ENCODE peak calls at places on chromosome X, in nine cellular contexts. One of them, this sample, is unnamed. For H3K4me1, the result is how much of the 10 kb centered on the place peaks cover.

GRCh38 chrX:109553862-109554261 is 17.2 kb downstream of the NXT2 start:
- DNase-seq in neural progenitor cell: no peak
- DNase-seq in HCT116: no peak
- DNase-seq in hepatocyte: no peak
- DNase-seq in GM23248: no peak
- DNase-seq in SK-N-SH: no peak
- DNase-seq in PC-3: no peak
- DNase-seq in MM.1S: no peak
- DNase-seq in GM23338: no peak
- DNase-seq in this sample: peak

GRCh38 chrX:131729295-131729694 is 185.4 kb downstream of the OR13H1 start:
- DNase-seq in neural progenitor cell: no peak
- DNase-seq in HCT116: no peak
- DNase-seq in hepatocyte: no peak
- DNase-seq in GM23248: no peak
- DNase-seq in SK-N-SH: peak
- DNase-seq in PC-3: no peak
- DNase-seq in MM.1S: peak
- DNase-seq in GM23338: no peak
- DNase-seq in this sample: no peak

GRCh38 chrX:109384569-109385174 is 97.2 kb downstream of the GUCY2F start:
- DNase-seq in neural progenitor cell: peak
- DNase-seq in HCT116: no peak
- DNase-seq in hepatocyte: peak
- DNase-seq in GM23248: peak
- DNase-seq in SK-N-SH: no peak
- DNase-seq in PC-3: peak
- DNase-seq in MM.1S: peak
- DNase-seq in GM23338: peak
- DNase-seq in this sample: peak

GRCh38 chrX:110168585-110168984 is 149.3 kb downstream of the AMMECR1 start:
- DNase-seq in neural progenitor cell: no peak
- DNase-seq in HCT116: no peak
- DNase-seq in hepatocyte: no peak
- DNase-seq in GM23248: peak
- DNase-seq in SK-N-SH: no peak
- DNase-seq in PC-3: no peak
- DNase-seq in MM.1S: no peak
- DNase-seq in GM23338: no peak
- DNase-seq in this sample: no peak

GRCh38 chrX:68658530-68658929 is 11.1 kb downstream of the STARD8 start:
- DNase-seq in neural progenitor cell: peak
- DNase-seq in HCT116: no peak
- DNase-seq in hepatocyte: no peak
- DNase-seq in GM23248: no peak
- DNase-seq in SK-N-SH: no peak
- DNase-seq in PC-3: no peak
- DNase-seq in MM.1S: no peak
- DNase-seq in GM23338: no peak
- DNase-seq in this sample: no peak

GRCh38 chrX:23373129-23373804 is 38.6 kb downstream of the PTCHD1 start:
- DNase-seq in neural progenitor cell: no peak
- DNase-seq in HCT116: no peak
- DNase-seq in hepatocyte: no peak
- DNase-seq in GM23248: peak
- DNase-seq in SK-N-SH: no peak
- DNase-seq in PC-3: peak
- DNase-seq in MM.1S: no peak
- DNase-seq in GM23338: no peak
- DNase-seq in this sample: no peak

GRCh38 chrX:65871671-65872311 is 168.1 kb downstream of the VSIG4 start:
- DNase-seq in neural progenitor cell: peak
- DNase-seq in HCT116: peak
- DNase-seq in hepatocyte: peak
- DNase-seq in GM23248: peak
- DNase-seq in SK-N-SH: no peak
- DNase-seq in PC-3: peak
- DNase-seq in MM.1S: peak
- DNase-seq in GM23338: peak
- DNase-seq in this sample: peak

GRCh38 chrX:130330706-130331105 is 9.0 kb upstream of the SLC25A14 start:
- DNase-seq in neural progenitor cell: peak
- DNase-seq in HCT116: peak
- DNase-seq in hepatocyte: peak
- DNase-seq in GM23248: peak
- DNase-seq in SK-N-SH: peak
- DNase-seq in PC-3: peak
- DNase-seq in MM.1S: peak
- DNase-seq in GM23338: peak
- DNase-seq in this sample: peak

GRCh38 chrX:9943420-9943819 is 23.7 kb upstream of the CLDN34 start:
- DNase-seq in neural progenitor cell: no peak
- DNase-seq in HCT116: no peak
- DNase-seq in hepatocyte: no peak
- DNase-seq in GM23248: no peak
- DNase-seq in SK-N-SH: no peak
- DNase-seq in PC-3: no peak
- DNase-seq in MM.1S: no peak
- DNase-seq in GM23338: no peak
- DNase-seq in this sample: no peak

GRCh38 chrX:9947395-9947794 is 19.8 kb upstream of the CLDN34 start:
- DNase-seq in neural progenitor cell: no peak
- DNase-seq in HCT116: no peak
- DNase-seq in hepatocyte: no peak
- DNase-seq in GM23248: no peak
- DNase-seq in SK-N-SH: no peak
- DNase-seq in PC-3: no peak
- DNase-seq in MM.1S: no peak
- DNase-seq in GM23338: no peak
- DNase-seq in this sample: no peak

GRCh38 chrX:9940397-9940796 is 26.8 kb upstream of the CLDN34 start:
- DNase-seq in neural progenitor cell: no peak
- DNase-seq in HCT116: no peak
- DNase-seq in hepatocyte: no peak
- DNase-seq in GM23248: peak
- DNase-seq in SK-N-SH: no peak
- DNase-seq in PC-3: peak
- DNase-seq in MM.1S: no peak
- DNase-seq in GM23338: no peak
- DNase-seq in this sample: no peak

GRCh38 chrX:9938516-9938915 is 28.6 kb upstream of the CLDN34 start:
- DNase-seq in neural progenitor cell: no peak
- DNase-seq in HCT116: no peak
- DNase-seq in hepatocyte: no peak
- DNase-seq in GM23248: no peak
- DNase-seq in SK-N-SH: no peak
- DNase-seq in PC-3: no peak
- DNase-seq in MM.1S: no peak
- DNase-seq in GM23338: no peak
- DNase-seq in this sample: no peak

GRCh38 chrX:9942086-9942485 is 25.1 kb upstream of the CLDN34 start:
- DNase-seq in neural progenitor cell: no peak
- DNase-seq in HCT116: no peak
- DNase-seq in hepatocyte: no peak
- DNase-seq in GM23248: no peak
- DNase-seq in SK-N-SH: no peak
- DNase-seq in PC-3: no peak
- DNase-seq in MM.1S: peak
- DNase-seq in GM23338: no peak
- DNase-seq in this sample: no peak
- TF ChIP-seq EZH2phosphoT487 in neural progenitor cell: no peak
- TF ChIP-seq EZH2phosphoT487 in HCT116: no peak
- TF ChIP-seq EZH2phosphoT487 in hepatocyte: no peak
- TF ChIP-seq EZH2phosphoT487 in GM23248: no peak
- TF ChIP-seq EZH2phosphoT487 in SK-N-SH: no peak
- TF ChIP-seq EZH2phosphoT487 in PC-3: no peak
- TF ChIP-seq EZH2phosphoT487 in MM.1S: no peak
- TF ChIP-seq EZH2phosphoT487 in GM23338: no peak
- TF ChIP-seq EZH2phosphoT487 in this sample: no peak

GRCh38 chrX:40012039-40012799 is 85.5 kb downstream of the BCOR start:
- DNase-seq in neural progenitor cell: peak
- DNase-seq in HCT116: no peak
- DNase-seq in hepatocyte: peak
- DNase-seq in GM23248: peak
- DNase-seq in SK-N-SH: no peak
- DNase-seq in PC-3: peak
- DNase-seq in MM.1S: no peak
- DNase-seq in GM23338: peak
- DNase-seq in this sample: no peak

GRCh38 chrX:40015693-40016092 is 82.1 kb downstream of the BCOR start:
- DNase-seq in neural progenitor cell: no peak
- DNase-seq in HCT116: no peak
- DNase-seq in hepatocyte: no peak
- DNase-seq in GM23248: no peak
- DNase-seq in SK-N-SH: no peak
- DNase-seq in PC-3: no peak
- DNase-seq in MM.1S: no peak
- DNase-seq in GM23338: peak
- DNase-seq in this sample: no peak

GRCh38 chrX:40018021-40018420 is 79.7 kb downstream of the BCOR start:
- DNase-seq in neural progenitor cell: no peak
- DNase-seq in HCT116: no peak
- DNase-seq in hepatocyte: no peak
- DNase-seq in GM23248: no peak
- DNase-seq in SK-N-SH: no peak
- DNase-seq in PC-3: no peak
- DNase-seq in MM.1S: no peak
- DNase-seq in GM23338: no peak
- DNase-seq in this sample: no peak

GRCh38 chrX:40012800-40013682 is 84.7 kb downstream of the BCOR start:
- DNase-seq in neural progenitor cell: peak
- DNase-seq in HCT116: no peak
- DNase-seq in hepatocyte: peak
- DNase-seq in GM23248: peak
- DNase-seq in SK-N-SH: no peak
- DNase-seq in PC-3: peak
- DNase-seq in MM.1S: peak
- DNase-seq in GM23338: peak
- DNase-seq in this sample: peak

DNA sequence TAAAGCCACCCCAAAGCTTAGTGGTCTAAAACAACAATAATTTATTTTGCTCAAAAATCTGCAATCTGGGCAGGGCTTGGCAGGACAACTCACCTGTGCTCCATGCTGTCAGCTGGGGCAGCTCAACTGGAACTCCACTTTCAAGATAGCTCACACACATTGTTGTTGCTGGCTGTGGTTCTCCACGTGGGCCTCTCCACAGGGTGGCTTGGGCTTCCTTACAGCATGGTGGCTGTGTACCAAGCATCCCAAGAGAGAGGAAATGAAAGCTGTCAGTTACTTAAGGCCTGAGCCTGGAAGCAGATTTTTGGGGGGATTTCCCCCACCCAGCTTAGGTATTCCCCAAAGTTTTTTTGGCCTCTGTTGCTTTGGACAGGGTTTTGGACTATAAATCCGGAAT is 81.1 kb downstream of the BCOR start:
- DNase-seq in neural progenitor cell: no peak
- DNase-seq in HCT116: no peak
- DNase-seq in hepatocyte: no peak
- DNase-seq in GM23248: no peak
- DNase-seq in SK-N-SH: no peak
- DNase-seq in PC-3: no peak
- DNase-seq in MM.1S: no peak
- DNase-seq in GM23338: no peak
- DNase-seq in this sample: no peak
- H3K4me1 ChIP-seq in neural progenitor cell: under half
- H3K4me1 ChIP-seq in HCT116: under half
- H3K4me1 ChIP-seq in hepatocyte: under half
- H3K4me1 ChIP-seq in GM23248: under half
- H3K4me1 ChIP-seq in SK-N-SH: under half
- H3K4me1 ChIP-seq in PC-3: under half
- H3K4me1 ChIP-seq in MM.1S: under half
- H3K4me1 ChIP-seq in GM23338: under half
- H3K4me1 ChIP-seq in this sample: under half

GRCh38 chrX:2348225-2348624 is 152.6 kb downstream of the DHRSX start:
- DNase-seq in neural progenitor cell: peak
- DNase-seq in HCT116: no peak
- DNase-seq in hepatocyte: no peak
- DNase-seq in GM23248: no peak
- DNase-seq in SK-N-SH: no peak
- DNase-seq in PC-3: no peak
- DNase-seq in MM.1S: no peak
- DNase-seq in GM23338: no peak
- DNase-seq in this sample: no peak

GRCh38 chrX:2343413-2343812 is 157.4 kb downstream of the DHRSX start:
- DNase-seq in neural progenitor cell: no peak
- DNase-seq in HCT116: no peak
- DNase-seq in hepatocyte: no peak
- DNase-seq in GM23248: no peak
- DNase-seq in SK-N-SH: no peak
- DNase-seq in PC-3: no peak
- DNase-seq in MM.1S: no peak
- DNase-seq in GM23338: no peak
- DNase-seq in this sample: no peak

GRCh38 chrX:2342878-2343277 is 157.9 kb downstream of the DHRSX start:
- DNase-seq in neural progenitor cell: no peak
- DNase-seq in HCT116: no peak
- DNase-seq in hepatocyte: no peak
- DNase-seq in GM23248: peak
- DNase-seq in SK-N-SH: no peak
- DNase-seq in PC-3: no peak
- DNase-seq in MM.1S: no peak
- DNase-seq in GM23338: no peak
- DNase-seq in this sample: no peak

GRCh38 chrX:2346158-2346557 is 154.6 kb downstream of the DHRSX start:
- DNase-seq in neural progenitor cell: no peak
- DNase-seq in HCT116: no peak
- DNase-seq in hepatocyte: no peak
- DNase-seq in GM23248: no peak
- DNase-seq in SK-N-SH: no peak
- DNase-seq in PC-3: no peak
- DNase-seq in MM.1S: no peak
- DNase-seq in GM23338: no peak
- DNase-seq in this sample: no peak

DNA sequence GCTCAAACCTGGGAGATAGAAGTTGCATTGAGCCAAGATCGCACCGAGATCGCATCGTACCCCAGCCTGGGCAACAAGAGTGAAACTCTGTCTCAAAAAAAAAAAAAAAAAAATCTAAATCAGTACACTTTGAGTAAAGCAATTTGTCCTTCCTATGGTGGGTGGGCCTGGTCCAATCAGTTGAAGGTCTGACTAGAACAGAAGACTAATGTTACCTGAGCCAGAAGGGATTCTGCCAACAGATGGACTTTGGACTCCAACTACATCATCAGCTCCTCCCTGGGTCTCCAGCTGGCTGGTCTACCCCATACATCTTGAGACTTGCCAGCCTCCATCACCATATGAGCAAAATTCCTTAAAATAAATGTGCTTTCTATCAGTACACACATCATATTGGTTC is 155.2 kb downstream of the DHRSX start:
- DNase-seq in neural progenitor cell: no peak
- DNase-seq in HCT116: no peak
- DNase-seq in hepatocyte: no peak
- DNase-seq in GM23248: no peak
- DNase-seq in SK-N-SH: no peak
- DNase-seq in PC-3: no peak
- DNase-seq in MM.1S: no peak
- DNase-seq in GM23338: no peak
- DNase-seq in this sample: no peak
- TF ChIP-seq EZH2phosphoT487 in neural progenitor cell: no peak
- TF ChIP-seq EZH2phosphoT487 in HCT116: no peak
- TF ChIP-seq EZH2phosphoT487 in hepatocyte: no peak
- TF ChIP-seq EZH2phosphoT487 in GM23248: no peak
- TF ChIP-seq EZH2phosphoT487 in SK-N-SH: no peak
- TF ChIP-seq EZH2phosphoT487 in PC-3: no peak
- TF ChIP-seq EZH2phosphoT487 in MM.1S: no peak
- TF ChIP-seq EZH2phosphoT487 in GM23338: no peak
- TF ChIP-seq EZH2phosphoT487 in this sample: no peak

GRCh38 chrX:118541482-118541881 is 45.9 kb downstream of the DOCK11 start:
- DNase-seq in neural progenitor cell: no peak
- DNase-seq in HCT116: no peak
- DNase-seq in hepatocyte: no peak
- DNase-seq in GM23248: no peak
- DNase-seq in SK-N-SH: no peak
- DNase-seq in PC-3: no peak
- DNase-seq in MM.1S: no peak
- DNase-seq in GM23338: no peak
- DNase-seq in this sample: no peak

GRCh38 chrX:118536687-118537461 is 41.3 kb downstream of the DOCK11 start:
- DNase-seq in neural progenitor cell: peak
- DNase-seq in HCT116: no peak
- DNase-seq in hepatocyte: no peak
- DNase-seq in GM23248: peak
- DNase-seq in SK-N-SH: peak
- DNase-seq in PC-3: peak
- DNase-seq in MM.1S: peak
- DNase-seq in GM23338: peak
- DNase-seq in this sample: peak

GRCh38 chrX:118540342-118540741 is 44.7 kb downstream of the DOCK11 start:
- DNase-seq in neural progenitor cell: no peak
- DNase-seq in HCT116: no peak
- DNase-seq in hepatocyte: no peak
- DNase-seq in GM23248: no peak
- DNase-seq in SK-N-SH: no peak
- DNase-seq in PC-3: no peak
- DNase-seq in MM.1S: no peak
- DNase-seq in GM23338: no peak
- DNase-seq in this sample: no peak

GRCh38 chrX:118534716-118535493 is 39.3 kb downstream of the DOCK11 start:
- DNase-seq in neural progenitor cell: peak
- DNase-seq in HCT116: no peak
- DNase-seq in hepatocyte: no peak
- DNase-seq in GM23248: peak
- DNase-seq in SK-N-SH: no peak
- DNase-seq in PC-3: no peak
- DNase-seq in MM.1S: no peak
- DNase-seq in GM23338: peak
- DNase-seq in this sample: no peak

GRCh38 chrX:118536204-118536603 is 40.6 kb downstream of the DOCK11 start:
- DNase-seq in neural progenitor cell: no peak
- DNase-seq in HCT116: no peak
- DNase-seq in hepatocyte: no peak
- DNase-seq in GM23248: no peak
- DNase-seq in SK-N-SH: no peak
- DNase-seq in PC-3: no peak
- DNase-seq in MM.1S: no peak
- DNase-seq in GM23338: no peak
- DNase-seq in this sample: no peak
- H3K4me1 ChIP-seq in neural progenitor cell: under half
- H3K4me1 ChIP-seq in HCT116: under half
- H3K4me1 ChIP-seq in hepatocyte: under half
- H3K4me1 ChIP-seq in GM23248: under half
- H3K4me1 ChIP-seq in SK-N-SH: under half
- H3K4me1 ChIP-seq in PC-3: under half
- H3K4me1 ChIP-seq in MM.1S: under half
- H3K4me1 ChIP-seq in GM23338: under half
- H3K4me1 ChIP-seq in this sample: under half

This sample was measured in OCI-LY7.